ENCODE peak calls at places on chromosome 14, in five cellular contexts. L is ovary, K is esophagus squamous epithelium, C is psoas muscle, Z is mesendoderm. D is an unnamed sample. For H3K27me3, the result is how much of the 10 kb centered on the place peaks cover.

GRCh38 chr14:24146622-24146977 is 190 bp upstream of the PSME2 start:
- DNase-seq in L (peak), K (peak), C (peak), Z (peak), D (peak)

GRCh38 chr14:30885840-30886740 is 11.7 kb downstream of the COCH start:
- DNase-seq in L (no peak), K (no peak), C (no peak), Z (no peak), D (no peak)

GRCh38 chr14:59755388-59755787 is 115.2 kb downstream of the RTN1 start:
- DNase-seq in L (no peak), K (no peak), C (no peak), Z (no peak), D (no peak)

GRCh38 chr14:73795974-73796373 is 55.7 kb upstream of the PTGR2 start:
- DNase-seq in L (no peak), K (no peak), C (no peak), Z (peak), D (no peak)

GRCh38 chr14:32366256-32366655 is 37.2 kb downstream of the AKAP6 start:
- DNase-seq in L (no peak), K (no peak), C (no peak), Z (peak), D (no peak)

GRCh38 chr14:105176513-105176912 is 4.6 kb downstream of the NUDT14 start:
- DNase-seq in L (no peak), K (no peak), C (no peak), Z (no peak), D (no peak)

GRCh38 chr14:94971750-94972149 is 185.6 kb downstream of the DICER1 start:
- DNase-seq in L (peak), K (no peak), C (peak), Z (no peak), D (no peak)

GRCh38 chr14:76261371-76261811 is 109.7 kb downstream of the GPATCH2L start:
- DNase-seq in L (no peak), K (no peak), C (no peak), Z (peak), D (no peak)

GRCh38 chr14:45699451-45699850 is 446.4 kb upstream of the MIS18BP1 start:
- DNase-seq in L (no peak), K (no peak), C (no peak), Z (peak), D (no peak)

GRCh38 chr14:69489495-69489894 is 5.0 kb downstream of the PLEKHD1 start:
- DNase-seq in L (no peak), K (no peak), C (no peak), Z (no peak), D (no peak)

GRCh38 chr14:31934767-31935266 is 142.3 kb upstream of the ARHGAP5 start:
- DNase-seq in L (peak), K (no peak), C (no peak), Z (peak), D (peak)

GRCh38 chr14:55458800-55459577 is 18.6 kb upstream of the TBPL2 start:
- DNase-seq in L (no peak), K (no peak), C (no peak), Z (no peak), D (no peak)

GRCh38 chr14:101082436-101083384 is 179.2 kb upstream of the RTL1 start:
- DNase-seq in L (no peak), K (no peak), C (no peak), Z (no peak), D (no peak)

GRCh38 chr14:23351681-23352505 is 794 bp downstream of the SLC22A17 start:
- DNase-seq in L (no peak), K (no peak), C (no peak), Z (peak), D (no peak)

GRCh38 chr14:65750906-65751305 is 338.4 kb downstream of the FUT8 start:
- DNase-seq in L (no peak), K (no peak), C (no peak), Z (peak), D (no peak)

GRCh38 chr14:54894995-54895394 is 7.6 kb downstream of the GCH1 start:
- DNase-seq in L (no peak), K (no peak), C (no peak), Z (no peak), D (no peak)

GRCh38 chr14:23645812-23646647 is 9.9 kb downstream of the DHRS2 start:
- DNase-seq in L (no peak), K (no peak), C (no peak), Z (no peak), D (no peak)

GRCh38 chr14:78005325-78005724 is 164.8 kb upstream of the NRXN3 start:
- DNase-seq in L (no peak), K (no peak), C (no peak), Z (no peak), D (peak)

GRCh38 chr14:80448267-80448666 is 237.0 kb upstream of the DIO2 start:
- DNase-seq in L (no peak), K (no peak), C (no peak), Z (no peak), D (no peak)

GRCh38 chr14:91380610-91381371 is 36.8 kb downstream of the CCDC88C start:
- DNase-seq in L (no peak), K (no peak), C (no peak), Z (no peak), D (no peak)

GRCh38 chr14:78135450-78135891 is 34.7 kb upstream of the NRXN3 start:
- DNase-seq in L (no peak), K (no peak), C (no peak), Z (no peak), D (no peak)

GRCh38 chr14:99274346-99275221 is 2.6 kb upstream of the BCL11B start:
- DNase-seq in L (peak), K (no peak), C (peak), Z (peak), D (peak)

GRCh38 chr14:34835312-34835711 is 39.8 kb downstream of the BAZ1A start:
- DNase-seq in L (no peak), K (no peak), C (no peak), Z (no peak), D (no peak)

GRCh38 chr14:88617479-88617878 is 54.6 kb downstream of the ZC3H14 start:
- DNase-seq in L (no peak), K (no peak), C (no peak), Z (no peak), D (no peak)
- H3K27ac ChIP-seq in L (no peak), K (no peak), C (no peak), Z (no peak), D (no peak)

GRCh38 chr14:56894591-56894991 is 84.3 kb upstream of the OTX2 start:
- DNase-seq in L (no peak), K (no peak), C (no peak), Z (peak), D (no peak)
- H3K27me3 ChIP-seq in L (under half), K (under half), C (under half), Z (under half), D (under half)

GRCh38 chr14:102665665-102666064 is 73.2 kb downstream of the RCOR1 start:
- DNase-seq in L (no peak), K (no peak), C (no peak), Z (no peak), D (no peak)
- H3K27ac ChIP-seq in L (no peak), K (no peak), C (no peak), Z (no peak), D (no peak)

GRCh38 chr14:104115131-104115600 is 23.2 kb upstream of the KIF26A start:
- DNase-seq in L (peak), K (no peak), C (no peak), Z (no peak), D (no peak)
- H3K27me3 ChIP-seq in L (under half), K (under half), C (under half), Z (under half), D (under half)

GRCh38 chr14:63878792-63879191 is 26.0 kb downstream of the SYNE2 start:
- DNase-seq in L (no peak), K (no peak), C (no peak), Z (no peak), D (no peak)
- H3K27ac ChIP-seq in L (no peak), K (no peak), C (no peak), Z (no peak), D (no peak)